ENCODE peak calls at places on chromosomes 7 and 10, in six cellular contexts. Q, E, M, U, A and R are unnamed samples.
A peak's percentile ranks its signal among the peaks of the same experiment; 100 is the strongest.

GRCh38 chr7:49866076-49866735 is 92.8 kb downstream of the VWC2 start:
- DNase-seq in M (no peak), E (no peak), A (no peak), Q (no peak), U (no peak), R (no peak)

GRCh38 chr7:108079291-108080057 is 50.7 kb downstream of the LAMB4 start:
- DNase-seq in A (peak; percentile 90), E (no peak), M (peak; percentile 93), Q (peak; percentile 17), U (peak; percentile 92), R (peak; percentile 94)

GRCh38 chr10:66842867-66843266 is 83.0 kb upstream of the LRRTM3 start:
- DNase-seq in M (no peak), A (no peak), Q (no peak), U (no peak), E (no peak), R (no peak)

GRCh38 chr7:155267023-155267422 is 30.7 kb upstream of the INSIG1 start:
- DNase-seq in Q (no peak), U (no peak), E (no peak), M (no peak), A (no peak), R (no peak)

GRCh38 chr10:69568472-69569143 is 4.6 kb downstream of the NEUROG3 start:
- DNase-seq in E (no peak), M (no peak), Q (no peak), A (no peak), U (no peak), R (no peak)

GRCh38 chr10:5583525-5584175 is 58.9 kb downstream of the CALML3 start:
- DNase-seq in E (no peak), U (peak; percentile 79), Q (peak; percentile 57), M (no peak), A (no peak), R (no peak)

GRCh38 chr7:151889406-151890354 is 12.8 kb upstream of the PRKAG2 start:
- DNase-seq in A (no peak), M (no peak), Q (no peak), U (no peak), E (no peak), R (no peak)

GRCh38 chr10:19245889-19246841 is 197.6 kb downstream of the MALRD1 start:
- DNase-seq in A (no peak), M (no peak), Q (peak; percentile 8), E (no peak), U (no peak), R (peak; percentile 0)

GRCh38 chr7:81662531-81662930 is 107.3 kb downstream of the HGF start:
- DNase-seq in M (no peak), E (no peak), A (no peak), U (no peak), Q (no peak), R (no peak)

GRCh38 chr7:158847451-158847866 is 8.9 kb upstream of the DYNC2I1 start:
- DNase-seq in A (no peak), U (no peak), E (no peak), Q (no peak), M (peak; percentile 49), R (peak; percentile 56)

GRCh38 chr10:64261092-64261491 is 739.9 kb downstream of the REEP3 start:
- DNase-seq in M (no peak), E (no peak), U (no peak), Q (no peak), A (no peak), R (no peak)

GRCh38 chr7:117895271-117895670 is 22.0 kb upstream of the CTTNBP2 start:
- DNase-seq in M (no peak), A (no peak), U (no peak), E (no peak), Q (no peak), R (no peak)

GRCh38 chr10:42990721-42991441 is 86.0 kb upstream of the RET start:
- DNase-seq in U (no peak), Q (peak; percentile 1), E (no peak), A (no peak), M (no peak), R (no peak)

GRCh38 chr10:97640868-97641811 is 669 bp downstream of the PI4K2A start:
- DNase-seq in M (peak; percentile 75), A (peak; percentile 25), E (peak; percentile 68), U (peak; percentile 58), Q (peak; percentile 44), R (peak; percentile 80)

GRCh38 chr7:47497367-47498096 is 84.4 kb downstream of the TNS3 start:
- DNase-seq in M (no peak), U (no peak), Q (no peak), A (no peak), E (no peak), R (no peak)

GRCh38 chr10:47165711-47166404 is 134.1 kb upstream of the GDF10 start:
- DNase-seq in U (peak; percentile 90), E (peak; percentile 87), M (peak; percentile 60), A (peak; percentile 94), Q (peak; percentile 62), R (peak; percentile 98)

GRCh38 chr7:25857376-25858067 is 294.5 kb upstream of the NFE2L3 start:
- DNase-seq in U (no peak), A (no peak), Q (peak; percentile 87), M (peak; percentile 90), E (no peak), R (no peak)

GRCh38 chr7:76074972-76075370 is 27.1 kb downstream of the MDH2 start:
- DNase-seq in A (no peak), Q (no peak), E (no peak), U (no peak), M (peak; percentile 81), R (peak; percentile 41)

GRCh38 chr7:73851410-73852338 is 9.3 kb upstream of the TMEM270 start:
- DNase-seq in A (peak; percentile 93), E (no peak), U (peak; percentile 97), Q (peak; percentile 80), M (peak; percentile 99), R (peak; percentile 98)

GRCh38 chr10:50613726-50614443 is 9.9 kb downstream of the SGMS1 start:
- DNase-seq in A (no peak), M (no peak), E (no peak), Q (no peak), U (no peak), R (no peak)

GRCh38 chr10:50615654-50616053 is 8.1 kb downstream of the SGMS1 start:
- DNase-seq in M (no peak), E (no peak), U (no peak), A (no peak), Q (no peak), R (no peak)

GRCh38 chr10:50618624-50619023 is 5.1 kb downstream of the SGMS1 start:
- DNase-seq in E (no peak), U (no peak), M (no peak), Q (no peak), A (no peak), R (no peak)

GRCh38 chr10:50613150-50613549 is 10.6 kb downstream of the SGMS1 start:
- DNase-seq in U (no peak), A (no peak), Q (peak; percentile 23), M (no peak), E (no peak), R (no peak)

DNA sequence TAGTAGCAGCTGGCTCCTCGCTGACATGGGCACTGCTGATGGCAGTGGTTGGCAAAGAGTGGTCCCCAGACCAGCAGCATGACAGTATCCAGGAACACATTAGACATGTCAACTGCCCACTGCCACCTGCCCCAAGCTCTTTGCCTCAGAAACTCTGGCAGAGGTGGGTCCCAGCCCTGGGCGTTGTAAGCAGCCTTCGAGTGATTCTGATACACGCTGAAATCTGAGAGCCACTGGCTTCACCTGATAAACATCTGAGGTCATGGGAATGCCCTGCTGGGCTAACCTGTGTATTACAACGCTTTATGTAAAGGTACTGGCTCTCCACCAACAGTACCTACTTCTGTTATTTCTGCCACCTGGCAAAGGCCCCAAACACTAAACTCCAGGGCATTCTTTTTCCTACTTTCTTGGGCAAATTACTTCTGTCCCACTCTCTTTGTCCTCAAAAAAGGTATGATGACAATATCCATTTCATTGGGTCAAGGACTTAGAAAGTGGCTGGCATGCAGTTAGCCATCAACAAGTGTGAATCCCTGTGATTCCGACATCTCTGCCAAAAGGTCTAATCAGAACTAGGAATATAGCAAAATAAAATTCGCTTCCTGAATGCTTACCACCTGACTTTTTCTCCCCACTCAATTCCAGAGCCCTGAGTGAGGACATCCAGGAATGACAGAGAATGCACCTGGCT is 9.2 kb downstream of the SGMS1 start:
- DNase-seq in E (no peak), Q (peak; percentile 39), M (no peak), A (no peak), U (no peak), R (no peak)
- TF ChIP-seq CTCF in E (no peak), Q (peak; percentile 2), M (peak; percentile 14), A (peak; percentile 32), U (peak; percentile 26), R (no peak)

GRCh38 chr7:140541513-140542192 is 62.3 kb upstream of the MKRN1 start:
- DNase-seq in Q (peak; percentile 66), M (peak; percentile 95), U (peak; percentile 93), E (peak; percentile 65), A (peak; percentile 94), R (peak; percentile 95)

GRCh38 chr7:140540142-140540777 is 61.0 kb upstream of the MKRN1 start:
- DNase-seq in E (no peak), Q (peak; percentile 38), A (no peak), M (no peak), U (no peak), R (no peak)

GRCh38 chr7:140544278-140544896 is 65.1 kb upstream of the MKRN1 start:
- DNase-seq in Q (no peak), U (no peak), M (no peak), A (no peak), E (no peak), R (no peak)

GRCh38 chr7:140541176-140541512 is 61.8 kb upstream of the MKRN1 start:
- DNase-seq in M (no peak), Q (no peak), U (no peak), E (no peak), A (no peak), R (no peak)

DNA sequence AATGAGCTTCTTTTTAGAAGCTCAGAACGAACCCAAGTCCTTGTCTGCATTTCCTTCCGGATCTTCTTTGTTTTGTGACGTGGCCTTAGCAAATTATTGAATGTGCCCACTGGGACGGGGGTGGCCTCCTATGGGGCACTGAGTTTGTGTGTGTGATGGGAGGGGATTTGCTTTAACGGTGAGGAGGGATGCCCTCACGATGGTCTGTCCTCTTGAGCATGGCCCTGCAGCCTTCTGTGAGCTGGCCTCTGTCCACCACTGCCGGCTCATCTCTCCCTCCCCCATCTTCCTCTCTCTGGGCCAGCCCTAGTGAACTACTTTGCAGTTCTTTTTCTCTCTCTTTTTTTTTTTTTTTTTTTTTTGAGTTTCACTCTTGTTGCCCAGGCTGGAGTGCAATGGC is 62.9 kb upstream of the MKRN1 start:
- DNase-seq in E (peak; percentile 68), U (peak; percentile 56), A (peak; percentile 18), Q (no peak), M (peak; percentile 68), R (peak; percentile 79)
- H3K4me3 ChIP-seq in E (peak overlapping the region; percentile 6), U (no peak overlapping the region), A (no peak overlapping the region), Q (no peak overlapping the region), M (peak overlapping the region; percentile 37), R (peak overlapping the region; percentile 41)

GRCh38 chr10:93071674-93072224 is 1.9 kb upstream of the CYP26A1 start:
- DNase-seq in M (no peak), A (no peak), Q (peak; percentile 48), E (no peak), U (no peak), R (no peak)
- TF ChIP-seq CTCF in M (no peak), A (no peak), Q (no peak), E (no peak), U (peak; percentile 3), R (no peak)

DNA sequence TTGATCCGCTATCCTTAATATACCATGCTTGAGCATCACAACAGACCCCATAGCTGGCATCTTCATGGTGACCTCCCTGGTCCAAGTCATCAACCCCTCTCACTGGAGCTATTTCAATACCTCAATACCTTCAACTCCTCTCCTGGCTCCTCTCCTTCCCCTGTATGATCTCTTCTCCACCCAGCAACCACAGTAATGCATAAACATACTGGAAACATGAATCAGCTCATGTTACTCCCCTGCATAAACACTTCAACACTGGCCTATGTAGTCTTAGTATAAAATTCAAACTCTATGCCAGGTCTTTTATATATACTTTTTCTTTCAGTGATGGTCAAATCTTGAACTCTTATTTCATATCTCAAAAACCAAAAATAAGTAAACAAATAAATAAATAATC is 31.8 kb upstream of the TMEM273 start:
- DNase-seq in M (peak; percentile 5), E (no peak), Q (no peak), A (peak; percentile 28), U (no peak), R (peak; percentile 2)
- H3K4me3 ChIP-seq in M (no peak overlapping the region), E (no peak overlapping the region), Q (no peak overlapping the region), A (no peak overlapping the region), U (no peak overlapping the region), R (no peak overlapping the region)